ENCODE peak calls at places on chromosomes 11 and 22, in four cellular contexts. G, Z, B and P are unnamed samples.

GRCh38 chr11:115127790-115128189 is 376.4 kb downstream of the CADM1 start:
- DNase-seq in G (no peak), Z (no peak), B (no peak), P (no peak)

GRCh38 chr11:14022821-14023220 is 60.3 kb downstream of the SPON1 start:
- DNase-seq in B (no peak), Z (no peak), G (no peak), P (no peak)

GRCh38 chr11:9906043-9906791 is 242.3 kb downstream of the SWAP70 start:
- DNase-seq in G (peak), Z (no peak), B (no peak), P (peak)

GRCh38 chr22:36673821-36674220 is 29.7 kb downstream of the CACNG2 start:
- DNase-seq in Z (no peak), G (peak), B (no peak), P (no peak)

GRCh38 chr11:88315981-88316441 is 21.5 kb downstream of the CTSC start:
- DNase-seq in Z (no peak), G (no peak), B (no peak), P (no peak)

GRCh38 chr22:26479043-26479791 is 4.4 kb downstream of the HPS4 start:
- DNase-seq in Z (no peak), B (no peak), G (peak), P (no peak)

GRCh38 chr22:29975494-29975893 is 92.5 kb downstream of the MTMR3 start:
- DNase-seq in G (no peak), B (no peak), Z (no peak), P (no peak)

GRCh38 chr11:19553683-19554333 is 158.8 kb upstream of the NAV2 start:
- DNase-seq in G (peak), B (peak), Z (peak), P (no peak)

GRCh38 chr22:45006873-45007246 is 2.9 kb downstream of the PHF21B start:
- DNase-seq in G (peak), Z (no peak), B (no peak), P (no peak)